ENCODE peak calls at places on chromosomes 12 and 14, in six cellular contexts. Z is upper lobe of right lung; K is CD4-positive, alpha-beta T cell; V is GM13976; F is bronchial epithelial cell; W is lower leg skin. B is an unnamed sample.
A peak's percentile ranks its signal among the peaks of the same experiment; 100 is the strongest.

GRCh38 chr12:34097213-34097612 is 74.9 kb downstream of the ALG10 start:
- DNase-seq in W (no peak), Z (no peak), K (no peak), F (no peak), V (no peak), B (no peak)

GRCh38 chr14:76918176-76918750 is 92.1 kb downstream of the LRRC74A start:
- DNase-seq in V (no peak), W (peak; percentile 93), Z (peak; percentile 76), F (no peak), K (no peak), B (no peak)

GRCh38 chr12:101915856-101916255 is 38.5 kb downstream of the DRAM1 start:
- DNase-seq in F (no peak), W (no peak), V (no peak), Z (no peak), K (no peak), B (no peak)

GRCh38 chr14:68716698-68717097 is 76.2 kb downstream of the ZFP36L1 start:
- DNase-seq in Z (no peak), F (no peak), W (peak; percentile 37), K (no peak), V (no peak), B (no peak)

GRCh38 chr12:32993404-32993803 is 96.8 kb upstream of the PKP2 start:
- DNase-seq in K (no peak), Z (no peak), F (peak; percentile 35), V (no peak), W (no peak), B (no peak)

GRCh38 chr12:47896633-47897032 is 8.2 kb downstream of the VDR start:
- DNase-seq in F (peak; percentile 84), Z (no peak), K (no peak), W (no peak), V (no peak), B (no peak)

GRCh38 chr14:31465113-31465512 is 7.8 kb upstream of the DTD2 start:
- DNase-seq in K (no peak), F (no peak), Z (no peak), W (no peak), V (no peak), B (no peak)

GRCh38 chr12:29314421-29314820 is 66.6 kb downstream of the ERGIC2 start:
- DNase-seq in F (no peak), Z (no peak), V (no peak), W (no peak), K (no peak), B (no peak)

GRCh38 chr14:63910593-63911363 is 58.0 kb downstream of the SYNE2 start:
- DNase-seq in K (no peak), F (no peak), W (no peak), Z (no peak), V (no peak), B (peak; percentile 22)

GRCh38 chr12:119988788-119989618 is at the start of gene BICDL1:
- DNase-seq in K (peak; percentile 98), W (peak; percentile 94), F (peak; percentile 91), V (peak; percentile 97), Z (peak; percentile 96), B (peak; percentile 98)

GRCh38 chr14:61203059-61203753 is 77.9 kb downstream of the TMEM30B start:
- DNase-seq in Z (no peak), W (no peak), F (no peak), V (no peak), K (no peak), B (no peak)

GRCh38 chr12:132169376-132169775 is 25.1 kb downstream of the NOC4L start:
- DNase-seq in Z (peak; percentile 51), W (no peak), K (no peak), F (no peak), V (no peak), B (no peak)

GRCh38 chr12:5072326-5072725 is 28.6 kb downstream of the KCNA5 start:
- DNase-seq in K (no peak), V (no peak), F (no peak), Z (no peak), W (no peak), B (no peak)

GRCh38 chr14:87989613-87990299 is 3.2 kb downstream of the GALC start:
- DNase-seq in W (no peak), Z (no peak), F (peak; percentile 65), V (no peak), K (no peak), B (no peak)

GRCh38 chr14:23364164-23364571 is 804 bp downstream of the EFS start:
- DNase-seq in Z (no peak), V (no peak), F (no peak), W (peak; percentile 93), K (no peak), B (no peak)

GRCh38 chr14:23177181-23177580 is 6.3 kb downstream of the SLC7A8 start:
- DNase-seq in Z (no peak), K (no peak), F (peak; percentile 47), W (no peak), V (no peak), B (no peak)

GRCh38 chr14:54474232-54474793 is 14.5 kb downstream of the GMFB start:
- DNase-seq in W (no peak), Z (no peak), K (no peak), V (no peak), F (no peak), B (no peak)

GRCh38 chr12:117015811-117016210 is 83.4 kb downstream of the TESC start:
- DNase-seq in Z (no peak), W (no peak), F (no peak), K (no peak), V (no peak), B (no peak)

GRCh38 chr12:57135487-57135886 is 7.2 kb downstream of the LRP1 start:
- DNase-seq in K (no peak), W (no peak), F (no peak), V (no peak), Z (no peak), B (no peak)

GRCh38 chr12:50024804-50025186 is 499 bp downstream of the RACGAP1 start:
- DNase-seq in W (no peak), K (no peak), Z (no peak), F (peak; percentile 12), V (peak; percentile 41), B (peak; percentile 35)

GRCh38 chr12:128783129-128783574 is 40.6 kb downstream of the SLC15A4 start:
- DNase-seq in Z (peak; percentile 21), V (peak; percentile 70), W (no peak), F (no peak), K (no peak), B (peak; percentile 61)

GRCh38 chr12:64633940-64634337 is 23.6 kb downstream of the RASSF3 start:
- DNase-seq in F (peak; percentile 80), K (no peak), V (no peak), Z (peak; percentile 78), W (no peak), B (peak; percentile 33)

GRCh38 chr14:39266589-39266870 is 32.8 kb downstream of the MIA2 start:
- DNase-seq in W (peak; percentile 88), K (no peak), F (no peak), V (no peak), Z (no peak), B (peak; percentile 51)

GRCh38 chr14:66383271-66383670 is 102.9 kb upstream of the CCDC196 start:
- DNase-seq in Z (no peak), W (no peak), K (no peak), V (no peak), F (no peak), B (no peak)

GRCh38 chr12:122079532-122080081 is 1.1 kb downstream of the MLXIP start:
- DNase-seq in V (no peak), W (no peak), K (no peak), Z (peak; percentile 66), F (no peak), B (peak; percentile 49)

GRCh38 chr14:36238666-36239363 is 62.3 kb upstream of the PTCSC3 start:
- DNase-seq in V (no peak), Z (peak; percentile 64), W (no peak), F (peak; percentile 99), K (no peak), B (peak; percentile 28)

DNA sequence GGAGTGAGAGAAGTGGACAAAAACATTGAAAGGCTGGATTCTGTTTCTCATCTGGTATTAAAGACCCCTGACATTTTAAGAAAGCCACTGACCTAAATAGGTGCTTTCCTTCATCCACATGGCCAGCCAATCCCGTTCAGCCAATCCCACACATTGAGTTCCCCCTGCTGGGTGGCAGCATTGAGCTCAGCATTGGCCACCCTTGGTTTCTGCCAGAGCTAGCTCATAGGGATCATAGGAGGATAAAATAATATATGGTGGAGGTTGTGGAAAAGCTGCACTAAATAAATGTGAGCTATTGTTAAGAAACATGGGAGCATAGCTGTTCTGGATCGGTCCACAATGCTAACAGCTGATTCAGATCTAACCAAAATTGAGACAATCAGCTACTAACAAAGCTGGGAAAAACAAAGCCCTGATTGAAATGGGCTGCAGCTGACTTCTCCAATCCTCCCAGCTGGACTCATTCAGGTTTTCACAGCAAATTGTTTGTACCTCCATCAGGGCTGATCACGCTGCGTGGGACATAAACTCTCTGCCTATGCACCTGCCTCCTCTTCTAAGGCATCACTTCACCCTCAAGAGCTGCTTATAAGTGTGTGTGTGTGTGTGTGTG is 256.5 kb downstream of the EMP1 start:
- DNase-seq in K (no peak), V (no peak), F (no peak), Z (no peak), W (no peak), B (no peak)
- TF ChIP-seq CTCF in K (no peak), V (no peak), F (no peak), Z (no peak), W (no peak), B (no peak)

GRCh38 chr12:65673732-65674131 is 150.6 kb upstream of the HMGA2 start:
- DNase-seq in V (no peak), Z (no peak), K (no peak), W (no peak), F (peak; percentile 55), B (no peak)
- TF ChIP-seq CTCF in V (no peak), Z (peak; percentile 10), K (no peak), W (no peak), F (no peak), B (no peak)

DNA sequence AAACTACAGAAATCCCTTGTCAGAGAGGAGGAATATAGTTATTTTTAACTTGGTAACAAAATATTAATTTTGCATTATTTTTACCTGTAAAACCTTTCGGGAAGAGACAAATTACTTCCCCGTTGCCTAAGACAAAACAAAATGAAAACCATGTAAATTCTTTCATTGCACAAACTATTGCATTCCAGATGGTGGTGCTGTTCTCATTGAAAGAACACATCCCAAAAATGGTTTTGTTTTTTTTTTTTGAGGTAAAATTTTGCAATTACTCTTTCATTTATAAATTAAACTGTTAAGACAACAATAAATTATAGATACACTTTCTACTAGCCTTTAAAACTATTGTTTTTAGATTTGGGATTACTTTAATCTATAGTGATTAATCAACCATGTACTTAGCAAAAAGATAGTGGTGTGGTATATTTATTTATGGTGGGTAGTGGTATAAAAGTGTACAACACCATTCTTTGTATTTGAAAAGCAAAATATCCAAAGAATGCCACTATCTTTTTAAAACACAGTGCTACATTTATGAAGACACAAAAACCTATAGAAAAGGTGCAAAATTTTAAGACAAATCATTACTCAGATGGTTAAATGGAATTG is 115.5 kb downstream of the SLC38A1 start:
- DNase-seq in F (peak; percentile 52), W (no peak), V (no peak), Z (no peak), K (no peak), B (no peak)
- TF ChIP-seq CTCF in F (peak; percentile 48), W (no peak), V (peak; percentile 60), Z (peak; percentile 63), K (peak; percentile 90), B (peak; percentile 85)

DNA sequence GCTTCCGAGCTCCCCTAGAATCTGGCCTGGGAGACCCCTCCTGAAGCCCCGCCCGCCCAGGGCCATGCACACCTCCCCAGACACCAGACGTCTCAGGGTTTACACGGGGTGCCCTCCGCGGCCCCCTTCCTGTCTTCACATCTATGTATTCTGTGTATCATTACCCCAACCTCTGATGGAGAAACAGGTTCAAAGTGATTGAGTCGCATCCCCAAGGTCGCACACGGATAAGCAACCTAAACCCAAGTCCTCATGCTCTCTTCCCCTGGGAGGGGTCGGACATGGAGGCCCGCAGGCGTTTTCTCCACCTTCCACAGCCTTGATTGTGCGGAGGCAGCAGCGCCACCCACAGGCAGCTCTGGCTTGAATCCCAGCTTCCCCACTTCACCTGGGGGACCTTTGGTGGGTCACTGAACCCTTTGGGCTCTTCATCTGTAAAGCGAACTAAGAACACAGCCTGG is 237.3 kb downstream of the BCL11B start:
- DNase-seq in V (peak; percentile 11), Z (no peak), W (peak; percentile 84), F (no peak), K (no peak), B (no peak)
- TF ChIP-seq CTCF in V (no peak), Z (no peak), W (no peak), F (no peak), K (no peak), B (no peak)

B was measured in activated CD8-positive, alpha-beta T cell treated with anti-CD3 and anti-CD28 coated beads for 36 hours.